ENCODE peak calls at places on chromosome 1, in seven cellular contexts. I is GM23338, Q is ovary, C is astrocyte, F is SJSA1, K is endodermal cell, X is neural progenitor cell. G is an unnamed sample. For H3K4me1, the result is how much of the 10 kb centered on the place peaks cover.

GRCh38 chr1:223248787-223249175 is 105.7 kb upstream of the TLR5 start:
- DNase-seq in C (no peak), X (no peak), K (no peak), I (no peak), Q (no peak), F (no peak), G (no peak)

GRCh38 chr1:112698366-112699310 is 8.3 kb downstream of the RHOC start:
- DNase-seq in C (no peak), F (no peak), K (peak), X (no peak), Q (peak), I (no peak), G (peak)

GRCh38 chr1:41875487-41875886 is 43.2 kb downstream of the HIVEP3 start:
- DNase-seq in I (no peak), F (no peak), Q (no peak), X (no peak), C (no peak), K (no peak), G (no peak)

GRCh38 chr1:19650416-19651140 is 6.5 kb downstream of the NBL1 start:
- DNase-seq in F (no peak), I (no peak), Q (peak), X (no peak), C (no peak), K (no peak), G (no peak)

GRCh38 chr1:26413031-26413430 is 2.4 kb downstream of the LIN28A start:
- DNase-seq in F (no peak), Q (no peak), C (no peak), K (no peak), I (no peak), X (peak), G (no peak)

GRCh38 chr1:212271823-212272498 is 13.2 kb upstream of the PPP2R5A start:
- DNase-seq in C (no peak), K (no peak), X (no peak), Q (no peak), F (no peak), I (no peak), G (no peak)

GRCh38 chr1:185487030-185487429 is 170.0 kb upstream of the IVNS1ABP start:
- DNase-seq in I (no peak), C (no peak), K (no peak), F (no peak), X (no peak), Q (no peak), G (no peak)

GRCh38 chr1:92503926-92504750 is 17.4 kb upstream of the GFI1 start:
- DNase-seq in Q (no peak), K (no peak), X (no peak), I (no peak), C (peak), F (no peak), G (no peak)

GRCh38 chr1:158422215-158422614 is 3.8 kb downstream of the OR10K2 start:
- DNase-seq in K (no peak), I (peak), F (no peak), X (peak), Q (no peak), C (no peak), G (no peak)

GRCh38 chr1:94501925-94502324 is 39.6 kb downstream of the F3 start:
- DNase-seq in F (no peak), X (no peak), C (no peak), Q (no peak), K (no peak), I (no peak), G (no peak)

GRCh38 chr1:18951818-18952391 is 4.6 kb downstream of the IFFO2 start:
- DNase-seq in C (no peak), I (no peak), Q (no peak), K (no peak), X (no peak), F (no peak), G (no peak)

GRCh38 chr1:101163406-101163770 is 73.4 kb upstream of the S1PR1 start:
- DNase-seq in X (no peak), C (no peak), F (no peak), Q (no peak), I (no peak), K (no peak), G (no peak)

GRCh38 chr1:27366113-27366410 is 699 bp downstream of the MAP3K6 start:
- DNase-seq in C (peak), Q (peak), F (peak), X (peak), I (peak), K (peak), G (peak)

GRCh38 chr1:25020851-25021585 is 90.9 kb upstream of the RUNX3 start:
- DNase-seq in C (no peak), K (peak), Q (no peak), I (no peak), F (no peak), X (no peak), G (no peak)

GRCh38 chr1:180270767-180271639 is 40.9 kb downstream of the LHX4 start:
- DNase-seq in I (peak), K (peak), X (peak), C (peak), F (peak), Q (no peak), G (no peak)

GRCh38 chr1:248873993-248874671 is 15.2 kb upstream of the ZNF692 start:
- DNase-seq in I (peak), K (peak), C (peak), F (peak), Q (peak), X (peak), G (no peak)

GRCh38 chr1:47371016-47371517 is 37.5 kb downstream of the CMPK1 start:
- DNase-seq in X (no peak), C (peak), K (no peak), I (no peak), F (no peak), Q (no peak), G (no peak)

GRCh38 chr1:32426489-32427255 is 32.4 kb upstream of the BSDC1 start:
- DNase-seq in K (peak), Q (peak), I (peak), C (peak), F (no peak), X (peak), G (no peak)

GRCh38 chr1:50750021-50750619 is 209.9 kb downstream of the FAF1 start:
- DNase-seq in Q (no peak), X (peak), F (no peak), I (peak), K (no peak), C (peak), G (no peak)

GRCh38 chr1:93437976-93438605 is 9.8 kb upstream of the FNBP1L start:
- DNase-seq in X (peak), Q (no peak), I (peak), F (no peak), K (no peak), C (peak), G (no peak)

GRCh38 chr1:186404454-186405051 is 28.9 kb downstream of the ODR4 start:
- DNase-seq in Q (no peak), F (no peak), I (peak), K (no peak), X (peak), C (peak), G (no peak)

GRCh38 chr1:245264226-245264625 is 109.4 kb downstream of the KIF26B start:
- DNase-seq in Q (no peak), X (no peak), F (no peak), K (no peak), C (no peak), I (no peak), G (no peak)

GRCh38 chr1:26703466-26703865 is 7.7 kb downstream of the ARID1A start:
- DNase-seq in K (no peak), F (no peak), X (no peak), I (no peak), Q (no peak), C (no peak), G (no peak)

DNA sequence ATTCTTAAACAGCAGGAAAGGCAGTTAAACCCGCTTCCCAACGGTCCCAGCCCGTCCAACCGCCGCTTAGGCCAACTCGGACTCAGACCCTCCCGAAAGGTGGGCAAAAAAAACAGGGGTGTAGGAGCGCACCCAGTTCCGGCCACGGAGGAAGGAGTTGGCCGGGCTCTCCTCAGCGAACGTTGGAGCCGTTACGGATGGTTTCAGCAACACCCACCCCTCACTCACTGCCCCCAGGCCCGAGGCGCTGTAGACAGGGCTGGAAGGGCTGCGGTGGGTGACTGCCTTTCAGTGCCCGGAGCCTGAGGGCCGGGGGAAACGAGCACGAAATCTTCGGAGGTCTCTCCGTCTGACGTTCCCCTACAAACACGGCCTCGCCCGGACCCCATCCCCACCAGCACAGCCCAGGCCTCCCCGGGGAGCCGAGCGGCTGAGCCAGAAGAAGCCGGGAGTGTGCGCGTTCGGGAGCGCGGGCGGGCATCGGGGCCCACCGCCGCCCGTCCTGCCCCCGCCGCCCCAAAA is 1.3 kb downstream of the KDM5B start:
- DNase-seq in I (peak), F (no peak), X (peak), C (no peak), K (peak), Q (peak), G (peak)
- H3K4me1 ChIP-seq in I (half or more), F (under half), X (half or more), C (under half), K (under half), Q (under half), G (half or more)

GRCh38 chr1:160169553-160170399 is 18.4 kb downstream of the ATP1A4 start:
- DNase-seq in I (peak), X (peak), Q (no peak), F (no peak), C (no peak), K (peak), G (no peak)

GRCh38 chr1:160168609-160169369 is 17.4 kb downstream of the ATP1A4 start:
- DNase-seq in F (no peak), Q (no peak), I (peak), C (peak), K (peak), X (peak), G (no peak)

GRCh38 chr1:160171352-160171751 is 19.0 kb upstream of the CASQ1 start:
- DNase-seq in Q (no peak), K (no peak), F (no peak), X (no peak), C (peak), I (no peak), G (no peak)

GRCh38 chr1:160168016-160168415 is 16.6 kb downstream of the ATP1A4 start:
- DNase-seq in X (no peak), I (no peak), C (no peak), Q (no peak), F (no peak), K (no peak), G (no peak)

DNA sequence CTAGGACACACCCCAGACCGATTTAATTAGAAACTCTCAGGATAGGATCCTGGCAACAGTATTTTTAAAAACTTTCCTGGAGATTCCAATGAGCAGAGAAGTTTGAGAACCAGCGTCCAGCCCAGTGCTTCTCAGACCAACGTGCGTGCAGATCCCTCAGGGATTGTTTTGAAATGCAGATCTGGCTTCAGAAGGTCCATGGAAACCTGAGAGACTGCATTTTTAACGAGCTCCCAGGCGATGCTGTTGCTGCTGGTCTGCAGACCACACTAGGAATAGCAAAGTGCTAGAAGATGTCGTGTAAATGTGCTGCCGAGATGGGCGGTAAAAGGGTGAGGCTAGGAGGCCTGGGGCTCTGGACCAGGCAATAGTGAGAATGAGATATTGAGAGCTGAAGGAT is 18.4 kb upstream of the CASQ1 start:
- DNase-seq in F (no peak), C (no peak), K (peak), Q (no peak), I (peak), X (no peak), G (no peak)
- H3K4me1 ChIP-seq in F (under half), C (under half), K (under half), Q (under half), I (half or more), X (under half), G (under half)

DNA sequence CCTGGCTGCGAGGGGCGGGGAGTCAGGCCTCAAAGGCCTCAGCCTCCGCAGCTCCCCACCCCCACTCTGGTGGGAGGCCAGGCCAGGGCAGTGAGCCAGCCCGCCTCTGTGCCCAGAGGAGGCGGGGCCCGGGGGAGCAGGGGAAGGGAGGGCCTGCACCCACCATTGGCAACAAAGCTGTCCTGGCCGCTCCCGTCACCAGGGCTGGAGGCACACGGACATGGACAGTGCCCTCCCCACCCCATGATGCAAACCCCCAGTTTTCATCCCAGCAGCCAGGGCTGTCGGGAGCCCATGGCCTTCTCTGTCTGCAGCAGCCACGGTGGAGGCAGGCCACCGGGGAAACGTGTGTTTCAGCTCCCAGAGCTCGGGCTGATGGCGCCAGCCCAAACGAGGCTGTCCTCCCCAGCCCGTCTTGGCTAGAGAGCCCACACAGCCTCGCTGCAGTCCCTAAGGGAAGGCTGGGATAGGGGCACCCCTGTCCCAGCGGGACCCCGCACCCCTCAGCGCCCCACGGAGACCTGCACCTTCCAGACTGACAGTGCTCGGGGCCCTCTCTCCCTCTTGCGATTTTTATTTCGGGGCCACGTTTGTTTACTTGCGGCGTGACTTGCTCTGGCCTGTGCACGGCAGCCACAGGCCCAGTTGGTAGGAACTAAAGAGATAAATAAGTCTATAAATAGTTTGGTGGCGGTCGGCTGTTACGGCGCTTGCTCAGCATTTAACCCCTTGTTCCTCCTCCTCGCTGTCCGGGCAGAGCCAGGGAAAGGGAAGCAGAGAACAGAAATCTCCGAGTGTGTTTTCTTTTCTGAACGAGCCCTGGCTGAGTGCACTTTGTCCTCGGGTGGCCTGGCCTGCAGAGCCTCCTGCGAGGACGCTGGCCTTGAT is 101.8 kb downstream of the PRDM16 start:
- DNase-seq in X (peak), K (no peak), C (peak), I (no peak), Q (peak), F (no peak), G (peak)
- H3K4me1 ChIP-seq in X (under half), K (under half), C (under half), I (under half), Q (under half), F (under half), G (under half)

DNA sequence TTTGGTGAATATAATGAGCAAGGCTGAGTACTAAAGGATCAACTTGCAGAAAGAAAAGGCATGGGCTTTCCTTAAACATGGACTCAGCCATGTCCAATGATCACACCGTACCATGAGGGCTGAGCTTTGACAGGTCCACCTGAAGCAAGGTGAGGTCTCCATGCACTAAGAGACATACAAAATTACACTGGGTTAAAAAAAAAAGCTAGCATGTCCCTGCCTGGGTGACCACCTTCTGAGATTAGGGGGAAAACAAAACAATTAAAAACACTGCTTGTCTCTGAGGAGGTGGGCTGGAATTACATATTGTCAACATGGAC is 22.7 kb downstream of the DUSP10 start:
- DNase-seq in C (no peak), Q (no peak), I (no peak), F (no peak), X (no peak), K (no peak), G (no peak)
- H3K4me1 ChIP-seq in C (half or more), Q (under half), I (under half), F (half or more), X (under half), K (under half), G (under half)

GRCh38 chr1:12477301-12477700 is 140.7 kb downstream of the DHRS3 start:
- DNase-seq in X (no peak), I (no peak), Q (no peak), F (no peak), K (no peak), C (no peak), G (no peak)
- H3K4me1 ChIP-seq in X (under half), I (under half), Q (under half), F (half or more), K (under half), C (half or more), G (half or more)

GRCh38 chr1:97905141-97905540 is 15.7 kb downstream of the DPYD start:
- DNase-seq in K (no peak), Q (no peak), C (no peak), X (no peak), F (no peak), I (no peak), G (no peak)

GRCh38 chr1:97903626-97904025 is 17.2 kb downstream of the DPYD start:
- DNase-seq in X (no peak), K (no peak), Q (no peak), C (peak), F (no peak), I (no peak), G (no peak)

GRCh38 chr1:97906567-97907228 is 14.1 kb downstream of the DPYD start:
- DNase-seq in F (peak), K (no peak), X (no peak), I (peak), Q (no peak), C (peak), G (peak)

GRCh38 chr1:97902067-97902466 is 18.8 kb downstream of the DPYD start:
- DNase-seq in K (no peak), C (no peak), Q (no peak), X (no peak), F (no peak), I (no peak), G (no peak)

DNA sequence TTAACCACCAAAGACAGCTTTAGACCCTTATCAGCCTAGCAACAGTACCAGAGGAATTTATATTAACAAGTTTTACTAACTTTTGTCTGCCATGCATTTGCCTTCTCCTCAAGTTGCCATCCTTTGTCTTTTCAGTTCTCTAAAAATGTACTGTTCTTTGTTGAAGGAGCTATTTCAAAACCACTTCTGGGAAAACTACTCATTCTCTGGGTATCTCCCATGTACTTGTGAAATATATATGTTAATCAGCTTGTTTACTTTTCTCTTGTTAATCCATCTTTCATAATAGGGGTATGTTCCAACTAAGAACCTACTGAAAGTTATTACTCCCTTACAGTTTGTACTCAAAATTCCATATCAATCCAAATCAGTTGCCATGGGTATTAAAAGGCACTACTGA is 16.3 kb downstream of the DPYD start:
- DNase-seq in C (peak), X (no peak), Q (no peak), F (no peak), K (no peak), I (no peak), G (no peak)
- H3K4me1 ChIP-seq in C (under half), X (under half), Q (under half), F (under half), K (under half), I (under half), G (under half)

GRCh38 chr1:6415979-6416656 is 3.6 kb downstream of the HES2 start:
- DNase-seq in I (no peak), F (no peak), Q (no peak), C (no peak), X (peak), K (no peak), G (no peak)

GRCh38 chr1:6414881-6415280 is 4.8 kb downstream of the HES2 start:
- DNase-seq in F (no peak), X (no peak), K (no peak), Q (no peak), I (no peak), C (no peak), G (no peak)

GRCh38 chr1:6418668-6419396 is 887 bp downstream of the HES2 start:
- DNase-seq in C (no peak), I (peak), K (peak), F (no peak), Q (no peak), X (peak), G (no peak)

GRCh38 chr1:6417961-6418667 is 1.6 kb downstream of the HES2 start:
- DNase-seq in Q (no peak), C (no peak), I (no peak), K (no peak), X (no peak), F (no peak), G (no peak)

GRCh38 chr1:6416906-6417305 is 2.8 kb downstream of the HES2 start:
- DNase-seq in I (no peak), C (no peak), F (no peak), K (no peak), X (no peak), Q (no peak), G (no peak)
- H3K4me1 ChIP-seq in I (under half), C (under half), F (under half), K (under half), X (under half), Q (under half), G (under half)

GRCh38 chr1:155006601-155007101 is 4.0 kb downstream of the ZBTB7B start:
- DNase-seq in C (no peak), X (peak), F (no peak), I (peak), K (no peak), Q (no peak), G (no peak)
- H3K4me1 ChIP-seq in C (under half), X (under half), F (under half), I (under half), K (under half), Q (under half), G (under half)